ENCODE peak calls at places on chromosome 16, in eight cellular contexts. K is neuronal stem cell, E is body of pancreas, P is kidney, W is tibial artery, N is uterus, V is OCI-LY7, L is psoas muscle. Z is an unnamed sample.
A peak's percentile ranks its signal among the peaks of the same experiment; 100 is the strongest.

GRCh38 chr16:77374384-77374783 is 60.5 kb downstream of the ADAMTS18 start:
- DNase-seq in W (no peak), V (no peak), L (no peak), K (no peak), E (no peak), P (no peak), N (no peak), Z (no peak)

GRCh38 chr16:86653289-86654006 is 75.1 kb downstream of the FOXL1 start:
- DNase-seq in L (no peak), W (no peak), E (no peak), K (no peak), P (no peak), N (no peak), V (no peak), Z (no peak)

GRCh38 chr16:53433930-53434435 is 288 bp upstream of the RBL2 start:
- DNase-seq in P (no peak), V (peak; percentile 85), K (no peak), L (no peak), W (no peak), E (no peak), N (no peak), Z (no peak)

GRCh38 chr16:31327675-31328225 is 27.2 kb upstream of the ITGAX start:
- DNase-seq in P (peak; percentile 35), N (no peak), L (no peak), V (no peak), W (no peak), E (no peak), K (no peak), Z (no peak)

GRCh38 chr16:20192801-20193200 is 119.1 kb upstream of the GPR139 start:
- DNase-seq in L (no peak), V (no peak), K (no peak), N (no peak), E (no peak), W (no peak), P (no peak), Z (no peak)

GRCh38 chr16:51306116-51306515 is 155.0 kb upstream of the SALL1 start:
- DNase-seq in P (no peak), V (no peak), E (no peak), N (no peak), L (no peak), W (no peak), K (no peak), Z (no peak)

GRCh38 chr16:72845322-72846020 is 202.5 kb downstream of the ZFHX3 start:
- DNase-seq in L (no peak), P (no peak), N (no peak), W (no peak), K (no peak), E (no peak), V (no peak), Z (no peak)

GRCh38 chr16:53518550-53519416 is 15.8 kb upstream of the AKTIP start:
- DNase-seq in L (no peak), P (no peak), N (no peak), E (no peak), W (no peak), V (peak; percentile 80), K (no peak), Z (no peak)

GRCh38 chr16:14003119-14003570 is 68.0 kb upstream of the MRTFB start:
- DNase-seq in N (peak; percentile 68), L (peak; percentile 65), P (peak; percentile 92), V (peak; percentile 24), W (peak; percentile 79), K (peak; percentile 73), E (peak; percentile 21), Z (peak; percentile 52)

GRCh38 chr16:86739808-86740207 is 161.5 kb downstream of the FOXL1 start:
- DNase-seq in L (no peak), P (no peak), V (no peak), N (no peak), E (no peak), W (no peak), K (no peak), Z (no peak)

GRCh38 chr16:30122621-30123160 is 329 bp downstream of the MAPK3 start:
- DNase-seq in E (no peak), V (peak; percentile 16), N (no peak), K (no peak), W (peak; percentile 76), L (peak; percentile 25), P (no peak), Z (no peak)

GRCh38 chr16:49471038-49471727 is 97.6 kb downstream of the C16orf78 start:
- DNase-seq in L (no peak), E (no peak), K (no peak), P (no peak), W (no peak), N (no peak), V (no peak), Z (peak; percentile 22)

GRCh38 chr16:18783430-18784341 is 6.4 kb downstream of the RPS15A start:
- DNase-seq in N (no peak), V (no peak), K (no peak), E (no peak), W (no peak), P (no peak), L (no peak), Z (no peak)

GRCh38 chr16:53257001-53257400 is 177.3 kb upstream of the RBL2 start:
- DNase-seq in E (no peak), W (no peak), N (no peak), K (no peak), P (no peak), L (no peak), V (no peak), Z (peak; percentile 44)

GRCh38 chr16:8676737-8677375 is 2.4 kb downstream of the ABAT start:
- DNase-seq in L (no peak), E (no peak), W (no peak), P (no peak), N (no peak), V (no peak), K (no peak), Z (no peak)

GRCh38 chr16:2477327-2477726 is 2.4 kb downstream of the TBC1D24 start:
- DNase-seq in L (no peak), E (no peak), P (no peak), K (no peak), N (no peak), W (no peak), V (no peak), Z (no peak)

GRCh38 chr16:23327836-23328235 is 25.7 kb downstream of the SCNN1B start:
- DNase-seq in N (no peak), W (no peak), E (no peak), L (no peak), P (peak; percentile 12), K (no peak), V (no peak), Z (no peak)

GRCh38 chr16:66471696-66472393 is 44.8 kb downstream of the BEAN1 start:
- DNase-seq in L (no peak), W (peak; percentile 23), V (no peak), E (no peak), N (no peak), K (no peak), P (no peak), Z (no peak)

GRCh38 chr16:50313596-50314483 is 47.5 kb downstream of the ADCY7 start:
- DNase-seq in P (peak; percentile 81), W (peak; percentile 89), N (peak; percentile 45), L (peak; percentile 79), V (no peak), E (no peak), K (no peak), Z (peak; percentile 93)

GRCh38 chr16:22098538-22099255 is 6.4 kb downstream of the VWA3A start:
- DNase-seq in N (no peak), P (no peak), E (no peak), K (peak; percentile 36), V (peak; percentile 76), L (no peak), W (no peak), Z (peak; percentile 40)

GRCh38 chr16:62067981-62068380 is 31.7 kb upstream of the CDH8 start:
- DNase-seq in W (no peak), V (no peak), P (no peak), L (no peak), N (no peak), E (no peak), K (no peak), Z (no peak)
- H3K27ac ChIP-seq in W (no peak overlapping the region), V (no peak overlapping the region), P (no peak overlapping the region), L (no peak overlapping the region), N (no peak overlapping the region), E (no peak overlapping the region), K (no peak overlapping the region), Z (no peak overlapping the region)

GRCh38 chr16:88762258-88762870 is 22.7 kb downstream of the PIEZO1 start:
- DNase-seq in W (no peak), L (no peak), N (no peak), K (no peak), V (no peak), E (no peak), P (no peak), Z (no peak)
- H3K4me1 ChIP-seq in W (peaks cover 76% of the 10 kb centered on the region), L (no peaks in the 10 kb centered on the region), N (peaks cover 8% of the 10 kb centered on the region), K (peaks cover 34% of the 10 kb centered on the region), V (peaks cover 13% of the 10 kb centered on the region), E (peaks cover 79% of the 10 kb centered on the region), P (peaks cover 29% of the 10 kb centered on the region), Z (peaks cover 55% of the 10 kb centered on the region)

GRCh38 chr16:15833551-15833950 is 23.3 kb downstream of the MYH11 start:
- DNase-seq in K (no peak), E (no peak), V (no peak), P (no peak), N (no peak), L (no peak), W (peak; percentile 68), Z (no peak)

GRCh38 chr16:15830832-15831451 is 25.9 kb downstream of the MYH11 start:
- DNase-seq in W (peak; percentile 39), E (no peak), N (no peak), V (no peak), L (no peak), K (no peak), P (no peak), Z (no peak)

GRCh38 chr16:15835136-15835878 is 21.5 kb downstream of the MYH11 start:
- DNase-seq in K (no peak), P (no peak), N (no peak), E (no peak), W (peak; percentile 55), V (peak; percentile 27), L (no peak), Z (no peak)

GRCh38 chr16:15829460-15829859 is 27.4 kb downstream of the MYH11 start:
- DNase-seq in V (no peak), P (peak; percentile 91), W (peak; percentile 96), K (no peak), E (peak; percentile 29), N (peak; percentile 84), L (peak; percentile 24), Z (no peak)

GRCh38 chr16:15832241-15832640 is 24.6 kb downstream of the MYH11 start:
- DNase-seq in K (no peak), N (no peak), L (no peak), E (no peak), V (no peak), W (no peak), P (no peak), Z (no peak)
- H3K27ac ChIP-seq in K (no peak overlapping the region), N (peak overlapping the region; percentile 85), L (no peak overlapping the region), E (no peak overlapping the region), V (no peak overlapping the region), W (peak overlapping the region; percentile 73), P (no peak overlapping the region), Z (no peak overlapping the region)

GRCh38 chr16:75477680-75478473 is 13.4 kb upstream of the TMEM170A start:
- DNase-seq in V (peak; percentile 13), N (no peak), L (no peak), P (no peak), E (no peak), W (no peak), K (no peak), Z (no peak)
- H3K4me1 ChIP-seq in V (no peaks in the 10 kb centered on the region), N (no peaks in the 10 kb centered on the region), L (no peaks in the 10 kb centered on the region), P (no peaks in the 10 kb centered on the region), E (no peaks in the 10 kb centered on the region), W (no peaks in the 10 kb centered on the region), K (no peaks in the 10 kb centered on the region), Z (no peaks in the 10 kb centered on the region)

GRCh38 chr16:58338205-58338604 is 43.4 kb upstream of the PRSS54 start:
- DNase-seq in K (no peak), L (no peak), V (peak; percentile 31), W (no peak), P (no peak), N (no peak), E (no peak), Z (no peak)
- H3K27ac ChIP-seq in K (no peak overlapping the region), L (no peak overlapping the region), V (no peak overlapping the region), W (no peak overlapping the region), P (no peak overlapping the region), N (no peak overlapping the region), E (no peak overlapping the region), Z (no peak overlapping the region)

Z was measured in SJSA1.